ENCODE peak calls at places on chromosomes 13 and 19, in five cellular contexts. E is upper lobe of left lung, L is tibial nerve, Z is WTC11, G is epithelial cell of esophagus. W is an unnamed sample.

GRCh38 chr13:113410472-113411201 is 42.7 kb downstream of the ADPRHL1 start:
- DNase-seq in Z (no peak), G (peak; percentile 13), L (peak; percentile 30), E (no peak), W (no peak)

GRCh38 chr19:50324331-50324730 is 4.8 kb downstream of the KCNC3 start:
- DNase-seq in Z (no peak), L (no peak), E (no peak), G (peak; percentile 21), W (no peak)

GRCh38 chr19:12513531-12514061 is 29.0 kb upstream of the ZNF709 start:
- DNase-seq in Z (peak; percentile 75), E (no peak), G (no peak), L (no peak), W (no peak)

GRCh38 chr19:19327672-19328071 is 7.0 kb downstream of the MAU2 start:
- DNase-seq in G (no peak), Z (no peak), L (no peak), E (no peak), W (no peak)

GRCh38 chr13:44783987-44784734 is 205.1 kb downstream of the NUFIP1 start:
- DNase-seq in Z (no peak), E (no peak), G (no peak), L (no peak), W (no peak)

GRCh38 chr13:32669030-32669646 is 82.9 kb downstream of the PDS5B start:
- DNase-seq in G (peak; percentile 52), E (no peak), Z (no peak), L (no peak), W (peak; percentile 18)

GRCh38 chr19:31548941-31549340 is 199.7 kb upstream of the TSHZ3 start:
- DNase-seq in L (no peak), G (peak; percentile 9), Z (peak; percentile 34), E (no peak), W (peak; percentile 29)

GRCh38 chr13:109307027-109307426 is 479.4 kb downstream of the IRS2 start:
- DNase-seq in G (no peak), L (no peak), Z (no peak), E (no peak), W (no peak)

GRCh38 chr13:98999635-98999952 is 21.7 kb upstream of the DOCK9 start:
- DNase-seq in Z (no peak), L (no peak), G (no peak), E (no peak), W (no peak)

GRCh38 chr13:60494296-60494695 is 97.3 kb downstream of the TDRD3 start:
- DNase-seq in E (no peak), G (no peak), L (no peak), Z (no peak), W (no peak)

GRCh38 chr19:48479686-48480085 is 10.5 kb downstream of the CYTH2 start:
- DNase-seq in G (no peak), E (no peak), L (no peak), Z (no peak), W (no peak)

GRCh38 chr13:62193919-62194318 is 778.3 kb upstream of the PCDH20 start:
- DNase-seq in Z (no peak), G (peak; percentile 32), E (no peak), L (no peak), W (no peak)

GRCh38 chr13:32086791-32087441 is 55.3 kb downstream of the FRY start:
- DNase-seq in Z (no peak), L (no peak), G (peak; percentile 9), E (no peak), W (no peak)

GRCh38 chr13:38008636-38009035 is 139.1 kb upstream of the TRPC4 start:
- DNase-seq in E (no peak), L (peak; percentile 23), Z (no peak), G (peak; percentile 37), W (no peak)

GRCh38 chr13:100434010-100434763 is 154.4 kb downstream of the GGACT start:
- DNase-seq in L (no peak), G (peak; percentile 37), Z (no peak), E (no peak), W (no peak)

GRCh38 chr13:32267836-32268439 is 47.2 kb downstream of the ZAR1L start:
- DNase-seq in E (no peak), Z (peak; percentile 85), G (peak; percentile 66), L (no peak), W (no peak)

GRCh38 chr19:11130824-11131455 is 24.6 kb downstream of the SPC24 start:
- DNase-seq in L (peak; percentile 86), G (peak; percentile 57), Z (peak; percentile 90), E (peak; percentile 74), W (peak; percentile 86)

GRCh38 chr19:42363614-42364346 is 26.3 kb downstream of the CNFN start:
- DNase-seq in Z (no peak), L (peak; percentile 21), G (no peak), E (no peak), W (no peak)

GRCh38 chr19:39200066-39200817 is 3.5 kb downstream of the NCCRP1 start:
- DNase-seq in G (no peak), Z (no peak), L (no peak), E (no peak), W (no peak)

GRCh38 chr19:31296741-31297390 is 52.4 kb downstream of the TSHZ3 start:
- DNase-seq in E (no peak), L (no peak), Z (no peak), G (no peak), W (no peak)

GRCh38 chr19:47112166-47112663 is 1.4 kb downstream of the ZC3H4 start:
- DNase-seq in L (peak; percentile 77), Z (peak; percentile 76), G (peak; percentile 80), E (peak; percentile 87), W (peak; percentile 66)

GRCh38 chr19:1959928-1960589 is 19.1 kb downstream of the CSNK1G2 start:
- DNase-seq in E (no peak), Z (no peak), G (no peak), L (no peak), W (no peak)

GRCh38 chr19:46373573-46374359 is 26.9 kb downstream of the PPP5C start:
- DNase-seq in G (peak; percentile 99), Z (peak; percentile 61), E (peak; percentile 96), L (no peak), W (no peak)

GRCh38 chr19:6527893-6528543 is 2.8 kb upstream of the TNFSF9 start:
- DNase-seq in L (no peak), Z (no peak), G (no peak), E (no peak), W (no peak)

GRCh38 chr19:4414800-4415251 is 12.4 kb downstream of the CHAF1A start:
- DNase-seq in G (no peak), Z (no peak), E (no peak), L (no peak), W (no peak)

GRCh38 chr19:3017923-3018322 is 11.2 kb downstream of the TLE2 start:
- DNase-seq in Z (no peak), G (no peak), E (no peak), L (no peak), W (no peak)

GRCh38 chr13:102128216-102128800 is 273.5 kb downstream of the FGF14 start:
- DNase-seq in Z (no peak), L (no peak), E (peak; percentile 36), G (peak; percentile 95), W (no peak)

GRCh38 chr19:17296976-17297375 is 6.2 kb downstream of the ABHD8 start:
- DNase-seq in G (peak; percentile 87), L (no peak), E (no peak), Z (no peak), W (no peak)

GRCh38 chr13:101449971-101450748 is 2.3 kb upstream of the ITGBL1 start:
- DNase-seq in G (peak; percentile 93), Z (no peak), E (no peak), L (no peak), W (no peak)

GRCh38 chr19:16062789-16063188 is 13.5 kb upstream of the TPM4 start:
- DNase-seq in G (peak; percentile 38), L (no peak), Z (peak; percentile 84), E (peak; percentile 67), W (peak; percentile 58)

GRCh38 chr19:1237754-1238372 is at the start of gene CBARP:
- DNase-seq in G (no peak), Z (peak; percentile 54), E (no peak), L (no peak), W (peak; percentile 54)

GRCh38 chr13:62357887-62358645 is 942.4 kb upstream of the PCDH20 start:
- DNase-seq in G (peak; percentile 67), E (no peak), Z (peak; percentile 64), L (no peak), W (peak; percentile 65)

GRCh38 chr13:27482996-27483395 is 32.6 kb upstream of the MTIF3 start:
- DNase-seq in Z (no peak), E (peak; percentile 23), G (no peak), L (no peak), W (no peak)

GRCh38 chr13:27483421-27483820 is 33.1 kb upstream of the MTIF3 start:
- DNase-seq in Z (no peak), G (no peak), L (no peak), E (no peak), W (no peak)

GRCh38 chr13:27476943-27477681 is 26.7 kb upstream of the MTIF3 start:
- DNase-seq in E (peak; percentile 23), G (peak; percentile 92), L (no peak), Z (no peak), W (no peak)

GRCh38 chr13:27481766-27482165 is 31.4 kb upstream of the MTIF3 start:
- DNase-seq in Z (peak; percentile 89), L (no peak), E (peak; percentile 69), G (peak; percentile 63), W (peak; percentile 82)
- TF ChIP-seq CTCF in Z (peak; percentile 82), L (no peak), E (peak; percentile 50), G (peak; percentile 88), W (peak; percentile 81)

GRCh38 chr13:48621056-48621455 is 32.7 kb upstream of the CYSLTR2 start:
- DNase-seq in E (no peak), Z (no peak), L (no peak), G (no peak), W (no peak)
- TF ChIP-seq CTCF in E (no peak), Z (no peak), L (no peak), G (no peak), W (no peak)

GRCh38 chr13:43511260-43511970 is 275.4 kb downstream of the ENOX1 start:
- DNase-seq in G (no peak), E (no peak), Z (no peak), L (no peak), W (no peak)

GRCh38 chr13:43514326-43514725 is 272.4 kb downstream of the ENOX1 start:
- DNase-seq in Z (no peak), G (no peak), L (no peak), E (no peak), W (no peak)

GRCh38 chr13:43520331-43520730 is 266.4 kb downstream of the ENOX1 start:
- DNase-seq in L (no peak), G (no peak), E (no peak), Z (no peak), W (no peak)

GRCh38 chr13:43516401-43516826 is 270.4 kb downstream of the ENOX1 start:
- DNase-seq in E (no peak), Z (no peak), G (no peak), L (peak; percentile 53), W (no peak)
- TF ChIP-seq CTCF in E (no peak), Z (no peak), G (no peak), L (peak; percentile 9), W (no peak)

GRCh38 chr13:86737334-86737932 is 933.7 kb upstream of the SLITRK5 start:
- DNase-seq in E (no peak), G (no peak), Z (no peak), L (no peak), W (no peak)

DNA sequence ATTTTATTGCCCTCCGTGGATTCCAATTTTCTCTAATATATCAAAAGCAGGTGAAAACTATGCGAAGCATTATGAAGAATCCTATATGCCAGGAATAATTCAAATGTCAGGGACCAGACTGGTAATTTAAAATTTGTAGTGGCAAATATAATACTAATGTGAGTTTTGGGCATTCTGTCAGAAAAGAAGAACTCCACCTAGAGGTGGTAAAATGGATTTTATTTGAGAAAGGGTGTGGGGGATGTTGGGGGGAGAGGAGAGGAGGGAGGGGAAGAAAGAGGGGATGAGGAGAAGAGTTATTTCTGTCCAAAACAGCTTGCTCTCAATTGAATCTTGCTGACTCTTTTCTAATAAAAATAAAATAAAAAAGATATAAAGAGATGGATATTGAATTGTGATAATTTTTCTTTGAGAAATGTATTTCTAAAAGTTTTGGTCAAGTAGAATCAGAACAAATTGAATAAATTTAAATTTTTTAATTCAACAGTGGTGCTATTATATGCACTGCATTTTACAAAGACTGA is 929.3 kb upstream of the SLITRK5 start:
- DNase-seq in G (no peak), Z (no peak), L (no peak), E (no peak), W (no peak)
- TF ChIP-seq CTCF in G (no peak), Z (no peak), L (no peak), E (no peak), W (peak; percentile 24)